ENCODE peak calls at places on chromosome 13, in seven cellular contexts. One of them, this sample, is unnamed.

GRCh38 chr13:67742478-67742877 is 512.3 kb upstream of the PCDH9 start:
- DNase-seq in CD4-positive, alpha-beta T cell: no peak
- DNase-seq in endothelial cell: no peak
- DNase-seq in sigmoid colon: no peak
- DNase-seq in neural crest cell: no peak
- DNase-seq in AG04450: no peak
- DNase-seq in fibroblast of the aortic adventitia: no peak
- DNase-seq in this sample: no peak

GRCh38 chr13:37751025-37751424 is 118.5 kb downstream of the TRPC4 start:
- DNase-seq in CD4-positive, alpha-beta T cell: no peak
- DNase-seq in endothelial cell: no peak
- DNase-seq in sigmoid colon: no peak
- DNase-seq in neural crest cell: no peak
- DNase-seq in AG04450: no peak
- DNase-seq in fibroblast of the aortic adventitia: no peak
- DNase-seq in this sample: no peak

GRCh38 chr13:71789952-71790351 is 77.1 kb downstream of the DACH1 start:
- DNase-seq in CD4-positive, alpha-beta T cell: no peak
- DNase-seq in endothelial cell: no peak
- DNase-seq in sigmoid colon: no peak
- DNase-seq in neural crest cell: no peak
- DNase-seq in AG04450: no peak
- DNase-seq in fibroblast of the aortic adventitia: no peak
- DNase-seq in this sample: no peak

GRCh38 chr13:26186995-26187394 is 35.1 kb downstream of the RNF6 start:
- DNase-seq in CD4-positive, alpha-beta T cell: no peak
- DNase-seq in endothelial cell: no peak
- DNase-seq in sigmoid colon: no peak
- DNase-seq in neural crest cell: no peak
- DNase-seq in AG04450: no peak
- DNase-seq in fibroblast of the aortic adventitia: no peak
- DNase-seq in this sample: peak; percentile 54

GRCh38 chr13:74306496-74306895 is 172.3 kb upstream of the KLF12 start:
- DNase-seq in CD4-positive, alpha-beta T cell: no peak
- DNase-seq in endothelial cell: no peak
- DNase-seq in sigmoid colon: no peak
- DNase-seq in neural crest cell: no peak
- DNase-seq in AG04450: no peak
- DNase-seq in fibroblast of the aortic adventitia: peak; percentile 37
- DNase-seq in this sample: no peak

GRCh38 chr13:27665333-27665732 is 43.6 kb downstream of the POLR1D start:
- DNase-seq in CD4-positive, alpha-beta T cell: no peak
- DNase-seq in endothelial cell: no peak
- DNase-seq in sigmoid colon: no peak
- DNase-seq in neural crest cell: no peak
- DNase-seq in AG04450: no peak
- DNase-seq in fibroblast of the aortic adventitia: peak; percentile 17
- DNase-seq in this sample: no peak

GRCh38 chr13:99417151-99417820 is 84.0 kb upstream of the TM9SF2 start:
- DNase-seq in CD4-positive, alpha-beta T cell: no peak
- DNase-seq in endothelial cell: no peak
- DNase-seq in sigmoid colon: no peak
- DNase-seq in neural crest cell: no peak
- DNase-seq in AG04450: no peak
- DNase-seq in fibroblast of the aortic adventitia: no peak
- DNase-seq in this sample: peak; percentile 10

GRCh38 chr13:26853272-26853818 is 92.8 kb upstream of the GPR12 start:
- DNase-seq in CD4-positive, alpha-beta T cell: no peak
- DNase-seq in endothelial cell: no peak
- DNase-seq in sigmoid colon: no peak
- DNase-seq in neural crest cell: no peak
- DNase-seq in AG04450: no peak
- DNase-seq in fibroblast of the aortic adventitia: no peak
- DNase-seq in this sample: no peak

GRCh38 chr13:97329331-97329730 is 104.6 kb upstream of the RAP2A start:
- DNase-seq in CD4-positive, alpha-beta T cell: no peak
- DNase-seq in endothelial cell: peak; percentile 26
- DNase-seq in sigmoid colon: no peak
- DNase-seq in neural crest cell: no peak
- DNase-seq in AG04450: no peak
- DNase-seq in fibroblast of the aortic adventitia: peak; percentile 47
- DNase-seq in this sample: no peak

GRCh38 chr13:90302113-90302512 is 1045.4 kb upstream of the MIR17HG start:
- DNase-seq in CD4-positive, alpha-beta T cell: no peak
- DNase-seq in endothelial cell: no peak
- DNase-seq in sigmoid colon: no peak
- DNase-seq in neural crest cell: no peak
- DNase-seq in AG04450: no peak
- DNase-seq in fibroblast of the aortic adventitia: peak; percentile 64
- DNase-seq in this sample: no peak

GRCh38 chr13:73782781-73783180 is 351.4 kb downstream of the KLF12 start:
- DNase-seq in CD4-positive, alpha-beta T cell: no peak
- DNase-seq in endothelial cell: no peak
- DNase-seq in sigmoid colon: no peak
- DNase-seq in neural crest cell: no peak
- DNase-seq in AG04450: peak; percentile 68
- DNase-seq in fibroblast of the aortic adventitia: no peak
- DNase-seq in this sample: no peak

GRCh38 chr13:111460548-111461444 is 140.4 kb downstream of the TEX29 start:
- DNase-seq in CD4-positive, alpha-beta T cell: no peak
- DNase-seq in endothelial cell: peak; percentile 59
- DNase-seq in sigmoid colon: peak; percentile 64
- DNase-seq in neural crest cell: peak; percentile 45
- DNase-seq in AG04450: peak; percentile 24
- DNase-seq in fibroblast of the aortic adventitia: peak; percentile 46
- DNase-seq in this sample: peak; percentile 20

GRCh38 chr13:114078501-114079451 is 53.6 kb downstream of the RASA3 start:
- DNase-seq in CD4-positive, alpha-beta T cell: no peak
- DNase-seq in endothelial cell: no peak
- DNase-seq in sigmoid colon: peak; percentile 71
- DNase-seq in neural crest cell: no peak
- DNase-seq in AG04450: no peak
- DNase-seq in fibroblast of the aortic adventitia: peak; percentile 89
- DNase-seq in this sample: peak; percentile 20

GRCh38 chr13:47598340-47598911 is 402.6 kb downstream of the SUCLA2 start:
- DNase-seq in CD4-positive, alpha-beta T cell: no peak
- DNase-seq in endothelial cell: no peak
- DNase-seq in sigmoid colon: no peak
- DNase-seq in neural crest cell: no peak
- DNase-seq in AG04450: no peak
- DNase-seq in fibroblast of the aortic adventitia: peak; percentile 46
- DNase-seq in this sample: no peak

GRCh38 chr13:94656766-94657165 is 55.1 kb downstream of the GPR180 start:
- DNase-seq in CD4-positive, alpha-beta T cell: no peak
- DNase-seq in endothelial cell: no peak
- DNase-seq in sigmoid colon: no peak
- DNase-seq in neural crest cell: no peak
- DNase-seq in AG04450: peak; percentile 91
- DNase-seq in fibroblast of the aortic adventitia: peak; percentile 88
- DNase-seq in this sample: no peak

GRCh38 chr13:102597029-102598015 is 536 bp downstream of the TPP2 start:
- DNase-seq in CD4-positive, alpha-beta T cell: no peak
- DNase-seq in endothelial cell: peak; percentile 39
- DNase-seq in sigmoid colon: peak; percentile 68
- DNase-seq in neural crest cell: peak; percentile 17
- DNase-seq in AG04450: no peak
- DNase-seq in fibroblast of the aortic adventitia: peak; percentile 29
- DNase-seq in this sample: peak; percentile 24

GRCh38 chr13:29937836-29938235 is 87.4 kb upstream of the UBL3 start:
- DNase-seq in CD4-positive, alpha-beta T cell: no peak
- DNase-seq in endothelial cell: no peak
- DNase-seq in sigmoid colon: no peak
- DNase-seq in neural crest cell: no peak
- DNase-seq in AG04450: no peak
- DNase-seq in fibroblast of the aortic adventitia: no peak
- DNase-seq in this sample: no peak

GRCh38 chr13:110216403-110217041 is 90.4 kb downstream of the COL4A1 start:
- DNase-seq in CD4-positive, alpha-beta T cell: no peak
- DNase-seq in endothelial cell: no peak
- DNase-seq in sigmoid colon: no peak
- DNase-seq in neural crest cell: no peak
- DNase-seq in AG04450: no peak
- DNase-seq in fibroblast of the aortic adventitia: peak; percentile 81
- DNase-seq in this sample: no peak
- TF ChIP-seq CTCF in CD4-positive, alpha-beta T cell: no peak
- TF ChIP-seq CTCF in endothelial cell: no peak
- TF ChIP-seq CTCF in sigmoid colon: no peak
- TF ChIP-seq CTCF in neural crest cell: no peak
- TF ChIP-seq CTCF in AG04450: no peak
- TF ChIP-seq CTCF in fibroblast of the aortic adventitia: no peak
- TF ChIP-seq CTCF in this sample: no peak

DNA sequence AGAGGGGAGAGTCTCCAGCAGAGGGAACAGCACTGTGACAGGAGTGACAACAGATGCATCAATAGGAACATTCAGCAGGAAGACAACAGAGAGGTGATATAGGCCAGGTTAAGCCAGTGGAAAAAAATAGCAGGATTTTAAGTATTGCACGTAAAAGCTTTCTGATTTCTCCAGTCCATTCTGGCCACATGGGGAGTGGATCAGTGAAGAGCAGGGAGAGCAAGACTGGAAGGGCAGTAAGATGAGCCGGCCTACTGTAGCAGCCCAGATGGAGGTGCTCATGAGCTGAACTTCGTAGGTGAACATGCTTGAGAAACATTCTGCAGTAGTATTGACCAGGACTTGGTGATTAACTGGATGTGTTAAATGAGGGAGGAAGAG is 1.7 kb downstream of the UTP14C start:
- DNase-seq in CD4-positive, alpha-beta T cell: no peak
- DNase-seq in endothelial cell: no peak
- DNase-seq in sigmoid colon: no peak
- DNase-seq in neural crest cell: no peak
- DNase-seq in AG04450: no peak
- DNase-seq in fibroblast of the aortic adventitia: no peak
- DNase-seq in this sample: no peak
- TF ChIP-seq CTCF in CD4-positive, alpha-beta T cell: no peak
- TF ChIP-seq CTCF in endothelial cell: no peak
- TF ChIP-seq CTCF in sigmoid colon: no peak
- TF ChIP-seq CTCF in neural crest cell: no peak
- TF ChIP-seq CTCF in AG04450: no peak
- TF ChIP-seq CTCF in fibroblast of the aortic adventitia: no peak
- TF ChIP-seq CTCF in this sample: no peak

GRCh38 chr13:70613295-70613694 is 505.0 kb upstream of the KLHL1 start:
- DNase-seq in CD4-positive, alpha-beta T cell: no peak
- DNase-seq in endothelial cell: no peak
- DNase-seq in sigmoid colon: no peak
- DNase-seq in neural crest cell: no peak
- DNase-seq in AG04450: no peak
- DNase-seq in fibroblast of the aortic adventitia: no peak
- DNase-seq in this sample: no peak
- TF ChIP-seq CTCF in CD4-positive, alpha-beta T cell: no peak
- TF ChIP-seq CTCF in endothelial cell: peak; percentile 37
- TF ChIP-seq CTCF in sigmoid colon: no peak
- TF ChIP-seq CTCF in neural crest cell: peak; percentile 69
- TF ChIP-seq CTCF in AG04450: no peak
- TF ChIP-seq CTCF in fibroblast of the aortic adventitia: no peak
- TF ChIP-seq CTCF in this sample: no peak

DNA sequence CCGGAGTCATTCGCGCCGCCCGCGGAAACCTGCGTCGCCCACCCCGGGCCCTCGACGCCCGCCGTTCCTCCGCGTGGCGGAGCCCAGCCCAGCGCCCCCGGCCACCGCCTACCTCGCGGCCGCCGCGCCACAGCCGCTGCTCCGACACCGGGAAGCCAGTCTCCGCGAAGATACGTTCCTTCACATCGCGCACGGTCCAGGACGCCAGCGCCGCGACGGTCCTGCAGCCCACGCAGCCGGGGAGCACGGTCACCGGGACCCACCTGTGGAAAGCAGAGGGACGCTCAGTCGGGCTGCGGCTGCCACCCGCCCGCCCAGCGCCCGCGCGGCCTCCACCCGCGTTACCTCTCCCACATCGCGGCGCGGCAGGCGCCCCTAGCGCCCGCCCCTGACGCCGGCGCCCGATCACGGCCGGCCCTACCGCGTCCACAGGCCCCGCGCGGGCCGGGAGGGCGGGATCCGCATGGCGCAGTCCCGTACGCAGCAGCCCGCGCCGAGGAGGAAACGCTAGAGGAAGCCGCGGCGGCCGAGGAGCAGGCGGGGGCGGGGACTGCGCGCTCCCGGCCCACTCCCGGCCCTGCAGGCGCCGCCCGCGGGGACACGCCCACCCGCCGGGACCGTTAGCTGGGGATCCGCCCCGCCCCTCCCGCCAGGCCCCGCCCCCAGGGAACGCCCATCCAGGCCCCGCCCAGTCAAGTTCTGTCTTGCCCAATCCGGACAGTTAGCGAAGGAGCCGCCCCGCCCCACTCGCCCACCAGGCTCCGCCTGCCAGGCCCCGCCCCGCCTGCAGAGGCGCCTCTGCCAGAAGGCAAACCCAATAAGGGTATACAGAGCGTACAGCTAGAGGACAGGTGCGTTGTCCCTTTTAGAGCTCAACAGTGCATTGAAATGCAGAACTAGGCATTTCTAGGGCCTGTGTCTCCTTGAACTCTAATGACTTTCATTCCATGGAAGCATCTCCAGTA is 58.2 kb downstream of the SACS start:
- DNase-seq in CD4-positive, alpha-beta T cell: peak; percentile 99
- DNase-seq in endothelial cell: peak; percentile 98
- DNase-seq in sigmoid colon: peak; percentile 98
- DNase-seq in neural crest cell: peak; percentile 92
- DNase-seq in AG04450: peak; percentile 84
- DNase-seq in fibroblast of the aortic adventitia: peak; percentile 92
- DNase-seq in this sample: peak; percentile 97
- TF ChIP-seq CTCF in CD4-positive, alpha-beta T cell: peak; percentile 8
- TF ChIP-seq CTCF in endothelial cell: peak; percentile 34
- TF ChIP-seq CTCF in sigmoid colon: no peak
- TF ChIP-seq CTCF in neural crest cell: peak; percentile 44
- TF ChIP-seq CTCF in AG04450: no peak
- TF ChIP-seq CTCF in fibroblast of the aortic adventitia: no peak
- TF ChIP-seq CTCF in this sample: peak; percentile 61

DNA sequence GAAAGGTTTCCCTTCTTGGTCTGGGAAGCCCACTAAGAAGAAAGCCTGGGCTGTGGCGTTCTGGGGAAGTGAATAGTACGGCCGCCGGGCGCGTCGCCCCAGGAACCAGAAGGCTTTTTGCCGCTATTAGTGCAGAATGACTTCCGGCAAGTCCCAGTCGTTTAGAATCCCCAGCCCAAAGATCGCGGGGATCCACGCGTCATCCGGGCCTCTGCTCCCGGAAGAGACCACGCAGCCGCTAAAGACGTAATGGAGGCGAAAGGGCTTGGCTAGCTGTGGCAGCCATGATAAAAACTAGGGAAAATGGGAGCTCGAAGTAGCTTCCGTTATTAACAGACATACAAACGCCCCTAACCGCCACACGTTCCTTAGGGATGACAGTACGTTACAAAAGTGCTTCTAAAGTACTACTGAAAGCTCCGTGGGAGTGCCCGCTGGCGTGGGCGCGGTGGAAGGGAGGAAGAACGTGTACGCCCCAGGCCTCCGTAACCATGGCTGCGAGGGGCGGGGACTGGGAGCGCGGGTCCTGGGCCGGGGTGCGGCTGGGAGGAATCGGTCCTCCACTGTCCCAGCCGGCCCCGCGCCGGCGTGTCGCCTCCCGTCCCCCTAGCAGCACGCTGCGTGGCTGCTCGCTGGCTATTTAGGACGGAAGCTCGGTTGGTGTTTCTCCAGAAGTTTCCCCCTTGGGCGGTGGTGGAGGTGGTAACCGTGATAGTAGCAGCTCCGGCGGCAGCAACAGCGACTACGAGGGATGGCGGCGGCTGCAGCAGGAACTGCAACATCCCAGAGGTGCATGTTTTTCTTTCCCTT is at the start of gene SUGT1:
- DNase-seq in CD4-positive, alpha-beta T cell: peak; percentile 89
- DNase-seq in endothelial cell: peak; percentile 93
- DNase-seq in sigmoid colon: peak; percentile 98
- DNase-seq in neural crest cell: peak; percentile 92
- DNase-seq in AG04450: peak; percentile 93
- DNase-seq in fibroblast of the aortic adventitia: peak; percentile 98
- DNase-seq in this sample: peak; percentile 99
- TF ChIP-seq CTCF in CD4-positive, alpha-beta T cell: peak; percentile 58
- TF ChIP-seq CTCF in endothelial cell: peak; percentile 48
- TF ChIP-seq CTCF in sigmoid colon: no peak
- TF ChIP-seq CTCF in neural crest cell: peak; percentile 76
- TF ChIP-seq CTCF in AG04450: peak; percentile 73
- TF ChIP-seq CTCF in fibroblast of the aortic adventitia: peak; percentile 76
- TF ChIP-seq CTCF in this sample: peak; percentile 78